ENCODE peak calls at places on chromosomes 5 and 9, in six cellular contexts. M is heart left ventricle, A is suprapubic skin, B is pancreas, X is heart right ventricle, G is testis. C is an unnamed sample.
A peak's percentile ranks its signal among the peaks of the same experiment; 100 is the strongest.

GRCh38 chr9:112487008-112487798 is 576 bp downstream of the KIAA1958 start:
- DNase-seq in M (peak; percentile 61), G (peak; percentile 87), B (peak; percentile 76), A (peak; percentile 80), X (peak; percentile 40), C (peak; percentile 70)

GRCh38 chr5:177339107-177339638 is 12.3 kb downstream of the LMAN2 start:
- DNase-seq in G (no peak), M (no peak), B (no peak), A (no peak), X (no peak), C (no peak)

GRCh38 chr5:178644826-178645545 is 18.1 kb upstream of the CLK4 start:
- DNase-seq in M (no peak), A (no peak), B (no peak), G (no peak), X (no peak), C (no peak)

GRCh38 chr9:115498338-115498737 is 380.4 kb upstream of the TNC start:
- DNase-seq in B (no peak), M (no peak), X (no peak), A (no peak), G (no peak), C (no peak)

GRCh38 chr5:143031781-143032724 is 261.9 kb downstream of the ARHGAP26 start:
- DNase-seq in M (no peak), G (no peak), A (no peak), B (no peak), X (no peak), C (no peak)

GRCh38 chr9:70791936-70792335 is 329.5 kb downstream of the TRPM3 start:
- DNase-seq in G (no peak), X (no peak), B (no peak), M (no peak), A (no peak), C (no peak)

GRCh38 chr5:64594601-64595518 is 89.0 kb downstream of the RGS7BP start:
- DNase-seq in X (no peak), M (no peak), B (no peak), A (no peak), G (peak; percentile 26), C (no peak)

GRCh38 chr5:176183321-176184074 is 54.7 kb upstream of the SIMC1 start:
- DNase-seq in X (no peak), A (no peak), M (no peak), G (peak; percentile 66), B (no peak), C (peak; percentile 34)

GRCh38 chr5:136014976-136015375 is 13.8 kb upstream of the TGFBI start:
- DNase-seq in B (no peak), A (no peak), G (no peak), M (no peak), X (no peak), C (no peak)

GRCh38 chr5:136012041-136012804 is 16.6 kb upstream of the TGFBI start:
- DNase-seq in G (no peak), B (no peak), X (no peak), M (no peak), A (no peak), C (no peak)

GRCh38 chr5:136015966-136016365 is 12.8 kb upstream of the TGFBI start:
- DNase-seq in B (no peak), X (no peak), A (no peak), G (no peak), M (no peak), C (no peak)

GRCh38 chr5:136013559-136013958 is 15.2 kb upstream of the TGFBI start:
- DNase-seq in A (no peak), B (no peak), X (no peak), M (no peak), G (no peak), C (no peak)

GRCh38 chr5:136014049-136014516 is 14.7 kb upstream of the TGFBI start:
- DNase-seq in B (no peak), X (no peak), M (no peak), G (peak; percentile 55), A (no peak), C (peak; percentile 68)
- H3K4me3 ChIP-seq in B (no peak overlapping the region), X (no peak overlapping the region), M (no peak overlapping the region), G (no peak overlapping the region), A (no peak overlapping the region), C (no peak overlapping the region)

GRCh38 chr9:82443312-82443711 is 454.7 kb downstream of the SPATA31D1 start:
- DNase-seq in M (no peak), G (no peak), B (no peak), X (no peak), A (no peak), C (no peak)
- H3K9me3 ChIP-seq in M (peaks cover 29% of the 10 kb centered on the region), G (no peaks in the 10 kb centered on the region), B (no peaks in the 10 kb centered on the region), X (peaks cover 46% of the 10 kb centered on the region), A (peaks cover 17% of the 10 kb centered on the region), C (no peaks in the 10 kb centered on the region)

GRCh38 chr9:89452561-89452960 is 45.4 kb downstream of the SEMA4D start:
- DNase-seq in A (no peak), X (no peak), M (no peak), G (no peak), B (no peak), C (no peak)

GRCh38 chr9:89448821-89449220 is 49.1 kb downstream of the SEMA4D start:
- DNase-seq in M (no peak), A (no peak), B (no peak), G (no peak), X (no peak), C (no peak)

GRCh38 chr9:89449261-89449671 is 48.6 kb downstream of the SEMA4D start:
- DNase-seq in A (no peak), B (no peak), G (no peak), M (no peak), X (no peak), C (peak; percentile 66)

GRCh38 chr9:89448381-89448780 is 49.5 kb downstream of the SEMA4D start:
- DNase-seq in X (no peak), B (no peak), G (no peak), A (no peak), M (no peak), C (no peak)

DNA sequence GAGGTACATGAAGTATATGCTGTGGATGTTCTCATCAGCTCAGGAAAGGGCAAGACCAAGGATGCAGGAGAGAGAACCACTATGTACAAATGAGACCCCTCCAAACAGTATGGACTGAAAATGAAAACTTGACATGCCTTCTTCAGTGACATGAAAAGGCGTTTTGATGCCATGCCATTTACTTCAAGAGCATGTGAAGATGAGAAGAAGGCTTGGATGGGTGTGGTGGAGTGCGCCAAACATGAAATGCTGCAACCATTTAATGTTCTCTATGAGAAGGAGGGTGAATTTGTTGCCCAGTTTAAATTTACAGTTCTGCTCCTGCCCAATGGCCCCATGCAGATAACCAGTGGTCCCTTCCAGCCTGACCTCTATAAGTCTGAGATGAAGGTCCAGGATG is 47.7 kb downstream of the SEMA4D start:
- DNase-seq in B (no peak), M (no peak), A (no peak), G (no peak), X (no peak), C (no peak)
- H3K4me1 ChIP-seq in B (no peaks in the 10 kb centered on the region), M (no peaks in the 10 kb centered on the region), A (peaks cover 2% of the 10 kb centered on the region), G (no peaks in the 10 kb centered on the region), X (peaks cover 12% of the 10 kb centered on the region), C (peaks cover 31% of the 10 kb centered on the region)

DNA sequence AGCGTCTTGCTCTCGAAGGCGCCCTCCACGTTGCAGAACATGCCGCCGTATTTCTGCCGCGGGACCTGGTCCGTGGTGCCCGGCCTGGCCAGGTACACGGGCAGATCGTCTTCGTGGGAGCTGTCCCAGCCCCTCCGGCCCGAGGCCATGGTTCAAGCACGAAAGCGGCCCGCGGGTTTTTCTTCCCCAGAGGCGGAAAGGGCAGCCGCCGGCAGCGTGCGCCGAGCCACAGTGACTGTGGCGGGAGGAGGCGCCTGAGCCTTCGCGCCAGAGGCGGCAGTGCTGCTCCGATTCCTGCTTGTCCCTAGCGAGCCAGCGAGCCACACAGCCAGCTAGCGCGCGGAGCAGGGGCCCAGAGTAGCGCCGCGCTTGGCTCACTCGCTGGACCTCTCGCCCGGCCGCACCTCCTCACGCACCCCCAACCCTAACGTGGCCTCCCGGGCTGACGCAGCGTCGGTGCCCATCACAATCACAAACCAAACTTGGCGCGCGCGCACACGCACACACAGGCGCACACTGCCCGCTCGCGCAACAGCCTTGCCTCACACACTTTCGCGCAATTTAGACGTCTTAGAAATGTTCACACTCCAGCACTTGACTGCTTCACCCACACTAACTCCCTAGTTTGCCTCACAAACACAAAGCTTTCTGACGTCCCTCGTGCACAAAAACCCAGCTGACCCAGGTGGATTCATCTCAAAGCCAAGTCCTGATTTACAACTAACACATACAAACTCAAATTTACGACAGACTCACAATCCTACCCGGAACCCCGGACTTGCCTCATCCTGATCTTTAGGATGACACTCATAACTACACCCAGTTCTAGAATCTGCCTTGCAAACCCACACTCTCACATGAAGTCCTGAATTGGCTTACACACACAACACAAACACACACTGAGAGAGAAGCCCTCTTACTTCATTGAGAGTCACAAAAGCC is at the start of gene DPYSL3:
- DNase-seq in B (peak; percentile 54), A (peak; percentile 87), M (peak; percentile 72), X (peak; percentile 70), G (peak; percentile 69), C (peak; percentile 67)
- H3K4me3 ChIP-seq in B (peak within 1 kb of the TSS; percentile 55), A (peak within 1 kb of the TSS; percentile 65), M (peak within 1 kb of the TSS; percentile 62), X (peak within 1 kb of the TSS; percentile 50), G (peak within 1 kb of the TSS; percentile 54), C (peak within 1 kb of the TSS; percentile 46)

GRCh38 chr9:122444366-122444765 is 33.4 kb downstream of the OR1J1 start:
- DNase-seq in B (no peak), X (no peak), A (no peak), M (no peak), G (no peak), C (no peak)
- H3K9me3 ChIP-seq in B (no peaks in the 10 kb centered on the region), X (peaks cover 17% of the 10 kb centered on the region), A (no peaks in the 10 kb centered on the region), M (no peaks in the 10 kb centered on the region), G (no peaks in the 10 kb centered on the region), C (no peaks in the 10 kb centered on the region)

DNA sequence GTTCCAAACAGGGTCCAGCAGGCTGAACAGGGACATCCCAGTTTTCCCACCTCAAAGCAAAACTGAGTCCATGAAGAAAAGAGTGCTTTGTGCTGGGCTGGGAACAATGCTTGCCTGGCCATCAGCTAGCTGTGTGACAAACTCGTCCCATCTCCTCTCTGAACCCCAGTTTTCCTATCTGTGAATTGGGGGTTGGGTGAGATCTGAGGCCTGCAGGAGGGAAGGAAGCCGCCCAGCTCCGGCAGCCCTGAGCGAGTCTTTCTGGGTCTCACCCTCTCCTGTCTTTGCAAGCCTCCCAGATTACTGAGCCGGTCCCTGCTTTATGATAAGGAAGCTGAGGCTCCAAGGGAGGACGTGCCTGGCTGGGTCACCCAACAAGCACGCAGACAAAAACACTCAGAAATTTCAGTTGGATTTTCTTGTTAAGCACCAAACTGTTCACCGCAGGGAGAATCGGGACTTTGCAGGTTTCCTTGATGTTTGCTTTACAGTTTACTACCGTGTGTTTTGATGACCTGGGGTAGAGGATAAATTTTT is 82.6 kb upstream of the LMX1B start:
- DNase-seq in B (no peak), X (no peak), G (no peak), A (no peak), M (no peak), C (no peak)
- H3K4me1 ChIP-seq in B (no peaks in the 10 kb centered on the region), X (peaks cover 7% of the 10 kb centered on the region), G (no peaks in the 10 kb centered on the region), A (peaks cover 4% of the 10 kb centered on the region), M (no peaks in the 10 kb centered on the region), C (no peaks in the 10 kb centered on the region)